ENCODE peak calls at places on chromosomes 4 and X, in ten cellular contexts. W, D, R, L, V, H, U, O, K and Q are unnamed samples.
A peak's percentile ranks its signal among the peaks of the same experiment; 100 is the strongest.

GRCh38 chr4:1989533-1990347 is 19.0 kb downstream of the NELFA start:
- DNase-seq in W (no peak), D (no peak), R (no peak), L (no peak), V (no peak), H (no peak), U (peak; percentile 18), O (no peak), K (no peak), Q (no peak)

GRCh38 chr4:105453550-105454201 is 20.2 kb downstream of the PPA2 start:
- DNase-seq in W (no peak), D (no peak), R (no peak), L (no peak), V (peak; percentile 11), H (no peak), U (no peak), O (no peak), K (no peak), Q (no peak)

GRCh38 chr4:74111990-74112389 is 13.0 kb upstream of the CXCL2 start:
- DNase-seq in W (no peak), D (no peak), R (peak; percentile 36), L (peak; percentile 26), V (peak; percentile 88), H (peak; percentile 84), U (no peak), O (no peak), K (no peak), Q (no peak)

GRCh38 chr4:156832886-156833285 is 138.7 kb downstream of the PDGFC start:
- DNase-seq in W (no peak), D (peak; percentile 34), R (peak; percentile 45), L (no peak), V (peak; percentile 23), H (peak; percentile 8), U (no peak), O (no peak), K (no peak), Q (no peak)

GRCh38 chr4:152021788-152022438 is 261.1 kb upstream of the GATB start:
- DNase-seq in W (no peak), D (no peak), R (no peak), L (no peak), V (no peak), H (no peak), U (peak; percentile 99), O (no peak), K (no peak), Q (no peak)

GRCh38 chr4:70734971-70735370 is 13.2 kb downstream of the RUFY3 start:
- DNase-seq in W (peak; percentile 5), D (no peak), R (no peak), L (no peak), V (no peak), H (no peak), U (no peak), O (no peak), K (no peak), Q (no peak)

GRCh38 chr4:75702919-75703411 is 21.4 kb upstream of the USO1 start:
- DNase-seq in W (no peak), D (no peak), R (no peak), L (peak; percentile 28), V (no peak), H (no peak), U (no peak), O (no peak), K (no peak), Q (no peak)

GRCh38 chr4:96194993-96195392 is 355.1 kb downstream of the PDHA2 start:
- DNase-seq in W (no peak), D (no peak), R (no peak), L (no peak), V (no peak), H (no peak), U (no peak), O (no peak), K (peak; percentile 22), Q (no peak)

GRCh38 chr4:123096038-123096437 is 173.6 kb upstream of the NUDT6 start:
- DNase-seq in W (peak; percentile 80), D (no peak), R (no peak), L (no peak), V (no peak), H (peak; percentile 36), U (no peak), O (no peak), K (no peak), Q (no peak)

GRCh38 chr4:71691416-71692073 is 92.3 kb downstream of the GC start:
- DNase-seq in W (no peak), D (no peak), R (no peak), L (no peak), V (no peak), H (no peak), U (no peak), O (no peak), K (no peak), Q (no peak)

GRCh38 chrX:826026-826425 is 195.4 kb downstream of the SHOX start:
- DNase-seq in W (no peak), D (no peak), R (no peak), L (no peak), V (peak; percentile 49), H (peak; percentile 3), U (no peak), O (no peak), K (no peak), Q (peak; percentile 32)

GRCh38 chrX:72201836-72202536 is 20.4 kb downstream of the PIN4 start:
- DNase-seq in W (peak; percentile 80), D (no peak), R (peak; percentile 83), L (no peak), V (peak; percentile 80), H (peak; percentile 73), U (no peak), O (no peak), K (peak; percentile 33), Q (peak; percentile 48)

GRCh38 chrX:140710710-140711109 is 1.2 kb downstream of the LINC00632 start:
- DNase-seq in W (peak; percentile 38), D (no peak), R (no peak), L (no peak), V (no peak), H (no peak), U (peak; percentile 73), O (no peak), K (no peak), Q (no peak)

GRCh38 chr4:134470544-134470943 is 269.0 kb upstream of the PABPC4L start:
- DNase-seq in W (peak; percentile 35), D (no peak), R (no peak), L (peak; percentile 22), V (peak; percentile 0), H (peak; percentile 3), U (no peak), O (no peak), K (no peak), Q (peak; percentile 1)
- TF ChIP-seq CTCF in W (peak; percentile 49), D (peak; percentile 19), R (no peak), L (peak; percentile 33), V (no peak), H (no peak), U (peak; percentile 26), O (no peak), K (peak; percentile 21), Q (no peak)

GRCh38 chrX:110045988-110046387 is 43.1 kb downstream of the TMEM164 start:
- DNase-seq in W (peak; percentile 55), D (no peak), R (no peak), L (no peak), V (peak; percentile 22), H (peak; percentile 24), U (no peak), O (no peak), K (no peak), Q (no peak)
- H3K4me3 ChIP-seq in W (no peak overlapping the region), D (no peak overlapping the region), R (no peak overlapping the region), L (no peak overlapping the region), V (no peak overlapping the region), H (no peak overlapping the region), U (no peak overlapping the region), O (no peak overlapping the region), K (no peak overlapping the region), Q (no peak overlapping the region)

DNA sequence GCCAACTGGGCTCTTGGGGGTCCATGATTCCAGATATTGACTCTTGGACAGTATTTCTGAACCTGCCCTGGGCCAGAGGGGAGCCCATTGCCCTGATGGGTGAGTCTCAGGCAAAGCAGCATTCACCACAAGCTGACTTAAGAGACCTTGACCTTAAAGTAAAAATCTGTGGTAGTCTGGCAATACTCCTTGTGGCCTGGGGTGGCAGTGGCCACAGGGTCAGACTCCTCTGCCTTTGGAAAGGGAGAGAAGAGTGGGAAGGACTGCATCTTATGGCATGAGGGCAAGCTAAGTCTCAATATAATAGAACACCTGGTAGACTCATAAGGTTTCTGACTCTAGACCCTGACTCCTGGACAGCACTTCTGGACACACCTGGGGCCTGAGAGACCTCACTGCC is 340.3 kb upstream of the MAD2L1 start:
- DNase-seq in W (no peak), D (no peak), R (no peak), L (no peak), V (no peak), H (no peak), U (no peak), O (no peak), K (no peak), Q (no peak)
- TF ChIP-seq CTCF in W (no peak), D (no peak), R (no peak), L (no peak), V (no peak), H (no peak), U (no peak), O (no peak), K (no peak), Q (no peak)

GRCh38 chr4:92090887-92091286 is 212.9 kb upstream of the GRID2 start:
- DNase-seq in W (no peak), D (no peak), R (no peak), L (no peak), V (no peak), H (no peak), U (no peak), O (no peak), K (no peak), Q (no peak)

GRCh38 chr4:92091335-92091734 is 212.4 kb upstream of the GRID2 start:
- DNase-seq in W (peak; percentile 1), D (no peak), R (no peak), L (no peak), V (no peak), H (no peak), U (no peak), O (no peak), K (no peak), Q (no peak)
- H3K4me3 ChIP-seq in W (no peak overlapping the region), D (no peak overlapping the region), R (no peak overlapping the region), L (no peak overlapping the region), V (no peak overlapping the region), H (no peak overlapping the region), U (no peak overlapping the region), O (no peak overlapping the region), K (no peak overlapping the region), Q (no peak overlapping the region)

DNA sequence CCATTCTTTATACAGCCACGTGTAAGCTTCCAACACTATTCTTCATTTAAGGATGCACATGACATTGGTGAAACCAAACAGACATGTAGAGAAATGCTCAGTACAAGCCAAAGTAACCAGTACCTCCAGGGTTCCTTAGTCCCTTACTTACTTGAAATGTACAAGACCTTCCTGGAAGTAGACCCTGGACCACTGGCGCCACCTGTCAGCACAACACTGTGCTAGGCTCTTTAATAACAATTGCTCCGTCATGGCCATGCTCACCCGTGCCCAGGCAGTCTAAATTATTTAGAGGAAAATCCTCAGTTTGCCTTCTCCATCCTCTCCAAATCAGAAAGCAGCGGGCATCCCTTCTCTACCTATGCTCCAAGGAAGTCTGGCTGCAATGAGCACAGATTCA is 52.7 kb downstream of the ADGRA3 start:
- DNase-seq in W (no peak), D (no peak), R (no peak), L (no peak), V (no peak), H (no peak), U (no peak), O (no peak), K (no peak), Q (no peak)
- TF ChIP-seq CTCF in W (peak; percentile 28), D (no peak), R (no peak), L (no peak), V (no peak), H (no peak), U (no peak), O (no peak), K (no peak), Q (no peak)